ENCODE peak calls at places on chromosomes 12 and 14, in six cellular contexts. One of them, this sample, is unnamed.
A peak's percentile ranks its signal among the peaks of the same experiment; 100 is the strongest.

GRCh38 chr12:62581288-62582064 is 114.8 kb downstream of the MON2 start:
- DNase-seq in breast epithelium: no peak
- DNase-seq in neuronal stem cell: peak; percentile 43
- DNase-seq in aorta: no peak
- DNase-seq in GM23248: peak; percentile 74
- DNase-seq in endodermal cell: peak; percentile 58
- DNase-seq in this sample: no peak

GRCh38 chr14:93970589-93970966 is 5.8 kb downstream of the ASB2 start:
- DNase-seq in breast epithelium: no peak
- DNase-seq in neuronal stem cell: no peak
- DNase-seq in aorta: no peak
- DNase-seq in GM23248: peak; percentile 36
- DNase-seq in endodermal cell: no peak
- DNase-seq in this sample: no peak

GRCh38 chr14:56224691-56225681 is 106.8 kb downstream of the PELI2 start:
- DNase-seq in breast epithelium: no peak
- DNase-seq in neuronal stem cell: no peak
- DNase-seq in aorta: no peak
- DNase-seq in GM23248: no peak
- DNase-seq in endodermal cell: no peak
- DNase-seq in this sample: no peak

GRCh38 chr14:70027785-70028428 is 148.7 kb downstream of the SMOC1 start:
- DNase-seq in breast epithelium: peak; percentile 58
- DNase-seq in neuronal stem cell: peak; percentile 65
- DNase-seq in aorta: peak; percentile 93
- DNase-seq in GM23248: peak; percentile 57
- DNase-seq in endodermal cell: peak; percentile 96
- DNase-seq in this sample: no peak

GRCh38 chr12:7017870-7018349 is 366 bp downstream of the LPCAT3 start:
- DNase-seq in breast epithelium: no peak
- DNase-seq in neuronal stem cell: no peak
- DNase-seq in aorta: no peak
- DNase-seq in GM23248: no peak
- DNase-seq in endodermal cell: no peak
- DNase-seq in this sample: no peak

GRCh38 chr14:21023817-21024667 is 819 bp downstream of the NDRG2 start:
- DNase-seq in breast epithelium: no peak
- DNase-seq in neuronal stem cell: no peak
- DNase-seq in aorta: no peak
- DNase-seq in GM23248: no peak
- DNase-seq in endodermal cell: peak; percentile 60
- DNase-seq in this sample: peak; percentile 84

GRCh38 chr12:27754795-27755194 is 25.2 kb upstream of the KLHL42 start:
- DNase-seq in breast epithelium: no peak
- DNase-seq in neuronal stem cell: no peak
- DNase-seq in aorta: no peak
- DNase-seq in GM23248: no peak
- DNase-seq in endodermal cell: no peak
- DNase-seq in this sample: no peak

GRCh38 chr14:89359477-89360222 is 57.4 kb downstream of the FOXN3 start:
- DNase-seq in breast epithelium: no peak
- DNase-seq in neuronal stem cell: no peak
- DNase-seq in aorta: peak; percentile 80
- DNase-seq in GM23248: peak; percentile 22
- DNase-seq in endodermal cell: no peak
- DNase-seq in this sample: no peak

GRCh38 chr14:94129758-94130414 is 482 bp upstream of the IFI27L2 start:
- DNase-seq in breast epithelium: no peak
- DNase-seq in neuronal stem cell: peak; percentile 42
- DNase-seq in aorta: peak; percentile 82
- DNase-seq in GM23248: peak; percentile 77
- DNase-seq in endodermal cell: peak; percentile 73
- DNase-seq in this sample: peak; percentile 25

GRCh38 chr12:102659200-102659911 is 179.0 kb upstream of the IGF1 start:
- DNase-seq in breast epithelium: no peak
- DNase-seq in neuronal stem cell: no peak
- DNase-seq in aorta: no peak
- DNase-seq in GM23248: no peak
- DNase-seq in endodermal cell: peak; percentile 57
- DNase-seq in this sample: no peak

GRCh38 chr12:98998697-98999299 is 353.7 kb downstream of the APAF1 start:
- DNase-seq in breast epithelium: no peak
- DNase-seq in neuronal stem cell: peak; percentile 37
- DNase-seq in aorta: no peak
- DNase-seq in GM23248: peak; percentile 68
- DNase-seq in endodermal cell: no peak
- DNase-seq in this sample: no peak

GRCh38 chr12:78359530-78359929 is 505.0 kb upstream of the SYT1 start:
- DNase-seq in breast epithelium: no peak
- DNase-seq in neuronal stem cell: no peak
- DNase-seq in aorta: no peak
- DNase-seq in GM23248: peak; percentile 78
- DNase-seq in endodermal cell: no peak
- DNase-seq in this sample: no peak

GRCh38 chr14:104739026-104739425 is 13.9 kb upstream of the SIVA1 start:
- DNase-seq in breast epithelium: no peak
- DNase-seq in neuronal stem cell: no peak
- DNase-seq in aorta: no peak
- DNase-seq in GM23248: no peak
- DNase-seq in endodermal cell: no peak
- DNase-seq in this sample: no peak

GRCh38 chr12:111056618-111057521 is 136.5 kb upstream of the MYL2 start:
- DNase-seq in breast epithelium: no peak
- DNase-seq in neuronal stem cell: no peak
- DNase-seq in aorta: peak; percentile 37
- DNase-seq in GM23248: no peak
- DNase-seq in endodermal cell: peak; percentile 64
- DNase-seq in this sample: no peak

GRCh38 chr14:75273272-75274044 is 5.2 kb upstream of the FOS start:
- DNase-seq in breast epithelium: peak; percentile 31
- DNase-seq in neuronal stem cell: no peak
- DNase-seq in aorta: no peak
- DNase-seq in GM23248: peak; percentile 87
- DNase-seq in endodermal cell: no peak
- DNase-seq in this sample: no peak

GRCh38 chr12:129535351-129535750 is 368.5 kb downstream of the TMEM132D start:
- DNase-seq in breast epithelium: no peak
- DNase-seq in neuronal stem cell: no peak
- DNase-seq in aorta: no peak
- DNase-seq in GM23248: no peak
- DNase-seq in endodermal cell: no peak
- DNase-seq in this sample: no peak

GRCh38 chr14:71773900-71774481 is 158.2 kb upstream of the RGS6 start:
- DNase-seq in breast epithelium: no peak
- DNase-seq in neuronal stem cell: no peak
- DNase-seq in aorta: no peak
- DNase-seq in GM23248: no peak
- DNase-seq in endodermal cell: no peak
- DNase-seq in this sample: no peak

GRCh38 chr14:24064091-24064795 is 7.1 kb upstream of the CPNE6 start:
- DNase-seq in breast epithelium: no peak
- DNase-seq in neuronal stem cell: no peak
- DNase-seq in aorta: peak; percentile 37
- DNase-seq in GM23248: no peak
- DNase-seq in endodermal cell: no peak
- DNase-seq in this sample: no peak

GRCh38 chr14:64506751-64507150 is 2.2 kb downstream of the ZBTB1 start:
- DNase-seq in breast epithelium: no peak
- DNase-seq in neuronal stem cell: no peak
- DNase-seq in aorta: no peak
- DNase-seq in GM23248: peak; percentile 22
- DNase-seq in endodermal cell: no peak
- DNase-seq in this sample: no peak
- H3K4me3 ChIP-seq in breast epithelium: peak overlapping the region; percentile 79
- H3K4me3 ChIP-seq in neuronal stem cell: no peak overlapping the region
- H3K4me3 ChIP-seq in aorta: no peak overlapping the region
- H3K4me3 ChIP-seq in GM23248: peak overlapping the region; percentile 91
- H3K4me3 ChIP-seq in endodermal cell: peak overlapping the region; percentile 93
- H3K4me3 ChIP-seq in this sample: peak overlapping the region; percentile 68

GRCh38 chr14:102279282-102279681 is 25.7 kb downstream of the MOK start:
- DNase-seq in breast epithelium: no peak
- DNase-seq in neuronal stem cell: no peak
- DNase-seq in aorta: no peak
- DNase-seq in GM23248: no peak
- DNase-seq in endodermal cell: no peak
- DNase-seq in this sample: no peak
- H3K4me3 ChIP-seq in breast epithelium: no peak overlapping the region
- H3K4me3 ChIP-seq in neuronal stem cell: no peak overlapping the region
- H3K4me3 ChIP-seq in aorta: no peak overlapping the region
- H3K4me3 ChIP-seq in GM23248: no peak overlapping the region
- H3K4me3 ChIP-seq in endodermal cell: no peak overlapping the region
- H3K4me3 ChIP-seq in this sample: no peak overlapping the region

GRCh38 chr12:14387472-14387871 is 22.0 kb downstream of the ATF7IP start:
- DNase-seq in breast epithelium: no peak
- DNase-seq in neuronal stem cell: no peak
- DNase-seq in aorta: no peak
- DNase-seq in GM23248: no peak
- DNase-seq in endodermal cell: no peak
- DNase-seq in this sample: no peak

GRCh38 chr12:14390449-14390848 is 25.0 kb downstream of the ATF7IP start:
- DNase-seq in breast epithelium: no peak
- DNase-seq in neuronal stem cell: no peak
- DNase-seq in aorta: no peak
- DNase-seq in GM23248: no peak
- DNase-seq in endodermal cell: no peak
- DNase-seq in this sample: no peak

GRCh38 chr12:14379508-14379907 is 14.0 kb downstream of the ATF7IP start:
- DNase-seq in breast epithelium: no peak
- DNase-seq in neuronal stem cell: no peak
- DNase-seq in aorta: no peak
- DNase-seq in GM23248: no peak
- DNase-seq in endodermal cell: no peak
- DNase-seq in this sample: no peak

GRCh38 chr12:14390885-14391530 is 25.5 kb downstream of the ATF7IP start:
- DNase-seq in breast epithelium: no peak
- DNase-seq in neuronal stem cell: no peak
- DNase-seq in aorta: no peak
- DNase-seq in GM23248: no peak
- DNase-seq in endodermal cell: no peak
- DNase-seq in this sample: no peak

DNA sequence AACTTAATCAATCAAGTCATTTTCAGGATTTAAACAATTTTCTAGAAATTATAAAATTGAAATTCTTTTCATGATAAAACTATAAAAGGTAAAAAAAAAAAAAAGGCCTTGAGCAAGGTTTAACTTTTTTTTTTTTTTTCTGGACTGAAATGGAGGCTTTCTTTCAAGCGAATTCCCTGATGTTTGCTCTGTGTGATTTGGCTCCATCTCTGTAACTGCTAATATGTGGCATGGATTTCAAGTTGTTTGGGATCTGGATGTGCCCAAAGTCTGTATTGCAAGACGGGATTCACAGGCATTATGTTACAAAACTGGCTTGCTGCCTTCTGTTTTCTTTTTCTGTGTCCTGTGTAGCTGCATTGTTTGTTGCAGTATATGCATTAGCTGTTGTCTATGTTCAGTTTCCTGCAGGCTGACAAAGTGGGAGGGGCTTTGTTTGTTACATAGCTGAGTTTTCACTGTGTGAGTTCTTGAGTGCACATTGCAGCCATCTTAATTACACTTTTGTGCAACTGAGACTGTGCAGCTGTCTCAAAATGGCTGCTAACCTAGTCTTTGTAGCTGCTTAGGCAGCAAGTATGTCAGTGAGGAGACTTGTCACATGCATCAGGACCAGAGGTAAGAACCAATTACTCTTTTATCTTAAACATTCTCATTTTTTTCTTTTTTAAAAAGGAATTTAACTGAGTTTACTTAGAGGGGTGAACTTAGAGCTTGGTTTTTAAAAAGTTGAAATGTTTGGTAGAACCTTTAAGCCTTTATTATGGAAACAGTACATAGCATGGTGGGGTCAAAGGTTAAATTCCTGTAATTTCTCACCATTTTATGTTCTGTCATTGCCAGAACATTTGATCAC is 19.5 kb downstream of the ATF7IP start:
- DNase-seq in breast epithelium: peak; percentile 35
- DNase-seq in neuronal stem cell: peak; percentile 92
- DNase-seq in aorta: no peak
- DNase-seq in GM23248: peak; percentile 77
- DNase-seq in endodermal cell: peak; percentile 88
- DNase-seq in this sample: no peak
- H3K4me3 ChIP-seq in breast epithelium: peak overlapping the region; percentile 16
- H3K4me3 ChIP-seq in neuronal stem cell: no peak overlapping the region
- H3K4me3 ChIP-seq in aorta: peak overlapping the region; percentile 64
- H3K4me3 ChIP-seq in GM23248: peak overlapping the region; percentile 26
- H3K4me3 ChIP-seq in endodermal cell: peak overlapping the region; percentile 67
- H3K4me3 ChIP-seq in this sample: peak overlapping the region; percentile 2

GRCh38 chr12:47942327-47943230 is 20.8 kb upstream of the TMEM106C start:
- DNase-seq in breast epithelium: no peak
- DNase-seq in neuronal stem cell: no peak
- DNase-seq in aorta: no peak
- DNase-seq in GM23248: peak; percentile 27
- DNase-seq in endodermal cell: peak; percentile 92
- DNase-seq in this sample: no peak

GRCh38 chr12:47941475-47942326 is 21.7 kb upstream of the TMEM106C start:
- DNase-seq in breast epithelium: no peak
- DNase-seq in neuronal stem cell: no peak
- DNase-seq in aorta: no peak
- DNase-seq in GM23248: no peak
- DNase-seq in endodermal cell: no peak
- DNase-seq in this sample: no peak

GRCh38 chr12:47945341-47945728 is 18.1 kb upstream of the TMEM106C start:
- DNase-seq in breast epithelium: no peak
- DNase-seq in neuronal stem cell: no peak
- DNase-seq in aorta: no peak
- DNase-seq in GM23248: peak; percentile 40
- DNase-seq in endodermal cell: no peak
- DNase-seq in this sample: no peak

GRCh38 chr12:47944685-47945340 is 18.6 kb upstream of the TMEM106C start:
- DNase-seq in breast epithelium: no peak
- DNase-seq in neuronal stem cell: no peak
- DNase-seq in aorta: no peak
- DNase-seq in GM23248: no peak
- DNase-seq in endodermal cell: no peak
- DNase-seq in this sample: no peak

DNA sequence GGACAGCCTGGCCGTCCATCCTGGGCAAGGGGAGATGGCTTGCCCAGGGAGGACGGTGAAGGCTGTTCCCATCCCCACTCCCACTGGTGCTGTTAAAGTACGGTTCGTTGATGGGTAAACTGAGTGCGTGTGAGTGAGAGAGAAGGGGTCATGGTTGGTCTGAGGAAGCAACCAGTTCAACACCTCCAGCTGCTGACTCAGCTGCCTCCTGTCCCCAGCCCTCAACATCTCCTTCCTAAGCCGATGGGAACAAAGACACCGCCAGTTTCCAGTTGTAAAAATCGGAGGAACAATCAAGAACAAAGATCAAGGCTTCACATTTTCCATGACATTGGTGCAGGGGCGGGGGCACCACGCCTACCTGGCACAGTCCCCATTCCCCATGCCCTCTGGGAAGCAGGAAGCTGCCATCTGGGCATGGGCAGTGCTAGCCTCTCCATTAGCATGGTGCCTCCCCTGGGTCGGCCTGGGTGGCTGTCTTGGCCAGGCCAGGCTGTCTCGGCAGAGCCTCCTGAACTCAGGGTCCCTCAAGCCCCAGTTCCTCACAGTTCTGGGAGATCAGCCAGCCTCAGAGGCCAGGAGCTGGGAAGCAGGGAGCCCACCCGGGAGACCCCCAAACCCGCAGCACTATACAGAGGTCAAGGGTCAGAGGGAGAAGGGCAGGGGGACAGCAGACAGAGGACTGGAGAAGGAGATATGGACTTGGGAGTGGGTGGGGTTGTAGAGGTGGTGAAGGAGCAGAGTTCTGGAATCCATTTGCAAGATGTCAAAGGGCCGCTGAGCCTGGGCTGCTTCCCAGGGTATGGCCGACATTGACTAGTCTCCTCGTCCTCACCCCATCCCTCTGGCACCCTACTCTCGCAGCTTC is 19.7 kb upstream of the TMEM106C start:
- DNase-seq in breast epithelium: no peak
- DNase-seq in neuronal stem cell: no peak
- DNase-seq in aorta: no peak
- DNase-seq in GM23248: no peak
- DNase-seq in endodermal cell: no peak
- DNase-seq in this sample: peak; percentile 79
- H3K4me3 ChIP-seq in breast epithelium: no peak overlapping the region
- H3K4me3 ChIP-seq in neuronal stem cell: no peak overlapping the region
- H3K4me3 ChIP-seq in aorta: no peak overlapping the region
- H3K4me3 ChIP-seq in GM23248: no peak overlapping the region
- H3K4me3 ChIP-seq in endodermal cell: no peak overlapping the region
- H3K4me3 ChIP-seq in this sample: no peak overlapping the region